ENCODE peak calls at places on chromosome 21, in ten cellular contexts. R is kidney glomerular epithelial cell; F is activated CD4-positive, alpha-beta T cell treated with anti-CD3 and anti-CD28 coated beads, Interleukin-2, amount 50 U/mL, for 1 hour; Z is occipital lobe; M is NB4; N is stimulated activated CD4-positive, alpha-beta T cell treated with anti-CD3 and anti-CD28 coated beads, Interleukin-1b, Interleukin-23, amount 100 ng/mL, for 1 hour; Y is activated T-helper 1 cell treated with anti-CD3 and anti-CD28 coated beads, Interleukin-2, amount 50 U/mL, for 16 hours; Q is NCI-H2029; O is GM04504; X is GF-D8. E is an unnamed sample.

GRCh38 chr21:29849735-29850176 is 90.0 kb downstream of the GRIK1 start:
- DNase-seq in R (peak), F (peak), Z (peak), M (peak), N (no peak), Y (peak), Q (peak), O (peak), X (peak), E (peak)

GRCh38 chr21:45404726-45405270 is at the start of gene COL18A1:
- DNase-seq in R (no peak), F (peak), Z (no peak), M (peak), N (no peak), Y (peak), Q (no peak), O (no peak), X (no peak), E (peak)

GRCh38 chr21:41932191-41932575 is 21.6 kb downstream of the C2CD2 start:
- DNase-seq in R (peak), F (no peak), Z (no peak), M (no peak), N (no peak), Y (no peak), Q (no peak), O (peak), X (no peak), E (peak)

GRCh38 chr21:41755934-41756773 is 10.7 kb downstream of the RIPK4 start:
- DNase-seq in R (no peak), F (no peak), Z (no peak), M (peak), N (no peak), Y (no peak), Q (no peak), O (no peak), X (no peak), E (no peak)

GRCh38 chr21:45578811-45579381 is 36.7 kb upstream of the SLC19A1 start:
- DNase-seq in R (no peak), F (no peak), Z (no peak), M (no peak), N (no peak), Y (no peak), Q (no peak), O (no peak), X (no peak), E (no peak)

GRCh38 chr21:35349378-35350080 is 300.4 kb upstream of the RUNX1 start:
- DNase-seq in R (peak), F (no peak), Z (no peak), M (no peak), N (no peak), Y (no peak), Q (no peak), O (no peak), X (no peak), E (no peak)

GRCh38 chr21:35648512-35648911 is 411.8 kb downstream of the SETD4 start:
- DNase-seq in R (no peak), F (no peak), Z (no peak), M (peak), N (no peak), Y (no peak), Q (peak), O (no peak), X (no peak), E (no peak)

GRCh38 chr21:36773111-36773510 is 74.2 kb downstream of the SIM2 start:
- DNase-seq in R (no peak), F (no peak), Z (no peak), M (no peak), N (no peak), Y (no peak), Q (peak), O (peak), X (no peak), E (peak)

GRCh38 chr21:36384885-36385232 is 333 bp upstream of the CHAF1B start:
- DNase-seq in R (no peak), F (no peak), Z (no peak), M (no peak), N (no peak), Y (no peak), Q (no peak), O (no peak), X (no peak), E (no peak)

GRCh38 chr21:29343517-29343916 is 44.8 kb downstream of the BACH1 start:
- DNase-seq in R (no peak), F (no peak), Z (no peak), M (no peak), N (no peak), Y (no peak), Q (no peak), O (no peak), X (no peak), E (no peak)

GRCh38 chr21:27581168-27581567 is 614.3 kb upstream of the ADAMTS5 start:
- DNase-seq in R (peak), F (no peak), Z (no peak), M (no peak), N (no peak), Y (no peak), Q (no peak), O (no peak), X (no peak), E (no peak)

GRCh38 chr21:36554411-36555157 is 74.7 kb upstream of the CLDN14 start:
- DNase-seq in R (no peak), F (no peak), Z (no peak), M (no peak), N (no peak), Y (no peak), Q (no peak), O (no peak), X (no peak), E (no peak)